ENCODE peak calls at places on chromosomes 4 and X, in eight cellular contexts. Y, X, K, M, S, D, L and V are unnamed samples.

GRCh38 chr4:54930226-54930625 is 195.2 kb downstream of the KDR start:
- DNase-seq in M (no peak), S (no peak), L (peak), K (no peak), X (no peak), Y (no peak), D (no peak), V (no peak)

GRCh38 chr4:54192811-54193210 is 36.3 kb upstream of the PDGFRA start:
- DNase-seq in D (no peak), X (no peak), L (no peak), S (no peak), M (no peak), K (no peak), Y (peak), V (no peak)

GRCh38 chr4:573122-573892 is 2.8 kb downstream of the TMEM271 start:
- DNase-seq in M (no peak), Y (no peak), L (no peak), X (no peak), D (no peak), K (peak), S (no peak), V (no peak)

GRCh38 chr4:124757121-124757520 is 44.6 kb upstream of the ANKRD50 start:
- DNase-seq in S (no peak), X (no peak), Y (no peak), K (no peak), D (no peak), M (no peak), L (peak), V (no peak)

GRCh38 chr4:107689912-107690587 is 30.0 kb downstream of the PAPSS1 start:
- DNase-seq in D (no peak), S (no peak), K (no peak), X (no peak), L (peak), Y (no peak), M (no peak), V (no peak)

GRCh38 chr4:76571274-76571673 is 136.2 kb downstream of the SHROOM3 start:
- DNase-seq in D (no peak), M (no peak), X (no peak), S (no peak), L (no peak), Y (no peak), K (no peak), V (no peak)

GRCh38 chrX:40148439-40149285 is 50.9 kb upstream of the BCOR start:
- DNase-seq in D (no peak), L (no peak), M (no peak), X (peak), S (no peak), Y (peak), K (no peak), V (no peak)

GRCh38 chrX:83145910-83146309 is 362.2 kb upstream of the POU3F4 start:
- DNase-seq in Y (no peak), X (no peak), K (no peak), S (no peak), M (no peak), L (no peak), D (no peak), V (no peak)